ENCODE peak calls at places on chromosomes 6 and 20, in eight cellular contexts. One of them, this sample, is unnamed.
A peak's percentile ranks its signal among the peaks of the same experiment; 100 is the strongest.

GRCh38 chr6:132445201-132445951 is 44.1 kb upstream of the MOXD1 start:
- DNase-seq in HT1080: peak; percentile 91
- DNase-seq in NCI-H2081: no peak
- DNase-seq in HCEC 1CT: peak; percentile 99
- DNase-seq in H54: peak; percentile 8
- DNase-seq in head of caudate nucleus: no peak
- DNase-seq in stimulated activated CD4-positive, alpha-beta T cell treated with anti-CD3 and anti-CD28 coated beads, Interleukin-15, amount 100 ng/mL, for 1 hour: no peak
- DNase-seq in breast epithelium: no peak
- DNase-seq in this sample: no peak

GRCh38 chr6:166435574-166435973 is 52.8 kb upstream of the MPC1 start:
- DNase-seq in HT1080: no peak
- DNase-seq in stimulated activated CD4-positive, alpha-beta T cell treated with anti-CD3 and anti-CD28 coated beads, Interleukin-15, amount 100 ng/mL, for 1 hour: no peak
- DNase-seq in HCEC 1CT: no peak
- DNase-seq in head of caudate nucleus: no peak
- DNase-seq in breast epithelium: no peak
- DNase-seq in NCI-H2081: no peak
- DNase-seq in H54: no peak
- DNase-seq in this sample: no peak

GRCh38 chr6:145904391-145904790 is 59.8 kb downstream of the SHPRH start:
- DNase-seq in stimulated activated CD4-positive, alpha-beta T cell treated with anti-CD3 and anti-CD28 coated beads, Interleukin-15, amount 100 ng/mL, for 1 hour: no peak
- DNase-seq in HCEC 1CT: no peak
- DNase-seq in H54: no peak
- DNase-seq in breast epithelium: no peak
- DNase-seq in NCI-H2081: no peak
- DNase-seq in head of caudate nucleus: no peak
- DNase-seq in HT1080: no peak
- DNase-seq in this sample: no peak

GRCh38 chr20:58829531-58829941 is 21.2 kb downstream of the GNAS-AS1 start:
- DNase-seq in NCI-H2081: no peak
- DNase-seq in stimulated activated CD4-positive, alpha-beta T cell treated with anti-CD3 and anti-CD28 coated beads, Interleukin-15, amount 100 ng/mL, for 1 hour: no peak
- DNase-seq in head of caudate nucleus: peak; percentile 31
- DNase-seq in H54: no peak
- DNase-seq in HT1080: peak; percentile 13
- DNase-seq in breast epithelium: peak; percentile 57
- DNase-seq in HCEC 1CT: no peak
- DNase-seq in this sample: no peak

GRCh38 chr6:43627008-43627825 is 1.8 kb downstream of the GTPBP2 start:
- DNase-seq in HT1080: peak; percentile 90
- DNase-seq in stimulated activated CD4-positive, alpha-beta T cell treated with anti-CD3 and anti-CD28 coated beads, Interleukin-15, amount 100 ng/mL, for 1 hour: no peak
- DNase-seq in breast epithelium: peak; percentile 62
- DNase-seq in NCI-H2081: peak; percentile 39
- DNase-seq in HCEC 1CT: peak; percentile 95
- DNase-seq in H54: peak; percentile 96
- DNase-seq in head of caudate nucleus: no peak
- DNase-seq in this sample: no peak

GRCh38 chr20:7650481-7650880 is 289.8 kb downstream of the HAO1 start:
- DNase-seq in HCEC 1CT: peak; percentile 77
- DNase-seq in HT1080: peak; percentile 13
- DNase-seq in stimulated activated CD4-positive, alpha-beta T cell treated with anti-CD3 and anti-CD28 coated beads, Interleukin-15, amount 100 ng/mL, for 1 hour: no peak
- DNase-seq in H54: no peak
- DNase-seq in head of caudate nucleus: no peak
- DNase-seq in NCI-H2081: no peak
- DNase-seq in breast epithelium: no peak
- DNase-seq in this sample: no peak

GRCh38 chr20:39468703-39469102 is 506.6 kb downstream of the DHX35 start:
- DNase-seq in breast epithelium: no peak
- DNase-seq in stimulated activated CD4-positive, alpha-beta T cell treated with anti-CD3 and anti-CD28 coated beads, Interleukin-15, amount 100 ng/mL, for 1 hour: no peak
- DNase-seq in HCEC 1CT: no peak
- DNase-seq in H54: no peak
- DNase-seq in NCI-H2081: no peak
- DNase-seq in head of caudate nucleus: no peak
- DNase-seq in HT1080: peak; percentile 4
- DNase-seq in this sample: no peak

GRCh38 chr6:15697895-15698294 is 35.1 kb upstream of the DTNBP1 start:
- DNase-seq in head of caudate nucleus: no peak
- DNase-seq in breast epithelium: no peak
- DNase-seq in HCEC 1CT: no peak
- DNase-seq in NCI-H2081: no peak
- DNase-seq in HT1080: no peak
- DNase-seq in stimulated activated CD4-positive, alpha-beta T cell treated with anti-CD3 and anti-CD28 coated beads, Interleukin-15, amount 100 ng/mL, for 1 hour: no peak
- DNase-seq in H54: no peak
- DNase-seq in this sample: no peak

GRCh38 chr20:4324611-4325238 is 309.4 kb upstream of the RNF24 start:
- DNase-seq in HCEC 1CT: no peak
- DNase-seq in breast epithelium: no peak
- DNase-seq in HT1080: no peak
- DNase-seq in stimulated activated CD4-positive, alpha-beta T cell treated with anti-CD3 and anti-CD28 coated beads, Interleukin-15, amount 100 ng/mL, for 1 hour: no peak
- DNase-seq in head of caudate nucleus: no peak
- DNase-seq in H54: no peak
- DNase-seq in NCI-H2081: no peak
- DNase-seq in this sample: no peak

GRCh38 chr6:75145211-75145610 is 60.6 kb downstream of the COL12A1 start:
- DNase-seq in HCEC 1CT: no peak
- DNase-seq in HT1080: no peak
- DNase-seq in stimulated activated CD4-positive, alpha-beta T cell treated with anti-CD3 and anti-CD28 coated beads, Interleukin-15, amount 100 ng/mL, for 1 hour: no peak
- DNase-seq in H54: no peak
- DNase-seq in NCI-H2081: no peak
- DNase-seq in breast epithelium: no peak
- DNase-seq in head of caudate nucleus: no peak
- DNase-seq in this sample: no peak

GRCh38 chr20:58225490-58226200 is 2.8 kb downstream of the ANKRD60 start:
- DNase-seq in H54: no peak
- DNase-seq in HT1080: no peak
- DNase-seq in stimulated activated CD4-positive, alpha-beta T cell treated with anti-CD3 and anti-CD28 coated beads, Interleukin-15, amount 100 ng/mL, for 1 hour: no peak
- DNase-seq in breast epithelium: no peak
- DNase-seq in head of caudate nucleus: no peak
- DNase-seq in NCI-H2081: no peak
- DNase-seq in HCEC 1CT: no peak
- DNase-seq in this sample: no peak

GRCh38 chr20:57473246-57474042 is 51.5 kb downstream of the CTCFL start:
- DNase-seq in head of caudate nucleus: peak; percentile 33
- DNase-seq in H54: no peak
- DNase-seq in HCEC 1CT: no peak
- DNase-seq in breast epithelium: no peak
- DNase-seq in HT1080: peak; percentile 33
- DNase-seq in stimulated activated CD4-positive, alpha-beta T cell treated with anti-CD3 and anti-CD28 coated beads, Interleukin-15, amount 100 ng/mL, for 1 hour: no peak
- DNase-seq in NCI-H2081: no peak
- DNase-seq in this sample: no peak

GRCh38 chr6:117906905-117907599 is at the start of gene SLC35F1:
- DNase-seq in HT1080: no peak
- DNase-seq in stimulated activated CD4-positive, alpha-beta T cell treated with anti-CD3 and anti-CD28 coated beads, Interleukin-15, amount 100 ng/mL, for 1 hour: no peak
- DNase-seq in H54: no peak
- DNase-seq in NCI-H2081: peak; percentile 55
- DNase-seq in head of caudate nucleus: peak; percentile 72
- DNase-seq in HCEC 1CT: no peak
- DNase-seq in breast epithelium: no peak
- DNase-seq in this sample: peak; percentile 39

GRCh38 chr6:155093430-155093829 is 98.3 kb downstream of the TIAM2 start:
- DNase-seq in breast epithelium: no peak
- DNase-seq in HT1080: peak; percentile 46
- DNase-seq in stimulated activated CD4-positive, alpha-beta T cell treated with anti-CD3 and anti-CD28 coated beads, Interleukin-15, amount 100 ng/mL, for 1 hour: no peak
- DNase-seq in head of caudate nucleus: no peak
- DNase-seq in HCEC 1CT: no peak
- DNase-seq in NCI-H2081: no peak
- DNase-seq in H54: no peak
- DNase-seq in this sample: no peak

GRCh38 chr6:137487181-137487910 is 6.8 kb downstream of the OLIG3 start:
- DNase-seq in stimulated activated CD4-positive, alpha-beta T cell treated with anti-CD3 and anti-CD28 coated beads, Interleukin-15, amount 100 ng/mL, for 1 hour: no peak
- DNase-seq in head of caudate nucleus: no peak
- DNase-seq in NCI-H2081: no peak
- DNase-seq in breast epithelium: no peak
- DNase-seq in H54: no peak
- DNase-seq in HCEC 1CT: no peak
- DNase-seq in HT1080: no peak
- DNase-seq in this sample: no peak